ENCODE peak calls at places on chromosomes 2 and 18, in eight cellular contexts. A is hippocampal formation, X is RPMI7951, C is nucleus accumbens, O is GF-D8, B is skeletal muscle cell, Y is heart right ventricle, P is neural crest cell. W is an unnamed sample.

GRCh38 chr18:46158498-46158897 is 54.3 kb downstream of the HAUS1 start:
- DNase-seq in O (no peak), A (no peak), X (peak; percentile 66), P (no peak), B (no peak), C (no peak), Y (no peak), W (no peak)

GRCh38 chr2:45781464-45781811 is 130.0 kb downstream of the PRKCE start:
- DNase-seq in Y (no peak), A (no peak), O (no peak), C (no peak), P (no peak), B (no peak), X (no peak), W (no peak)

GRCh38 chr2:120299561-120299960 is 46.4 kb upstream of the INHBB start:
- DNase-seq in X (no peak), O (no peak), C (no peak), A (no peak), B (no peak), P (no peak), Y (no peak), W (no peak)

GRCh38 chr2:229296561-229296960 is 25.5 kb upstream of the PID1 start:
- DNase-seq in X (no peak), O (no peak), C (no peak), Y (no peak), A (no peak), P (no peak), B (no peak), W (no peak)

GRCh38 chr18:48455555-48456478 is 46.6 kb upstream of the ZBTB7C start:
- DNase-seq in P (no peak), B (peak; percentile 89), Y (no peak), X (peak; percentile 96), O (peak; percentile 71), A (no peak), C (no peak), W (peak; percentile 98)

GRCh38 chr2:46119453-46119852 is 177.8 kb upstream of the EPAS1 start:
- DNase-seq in B (no peak), A (no peak), X (no peak), O (no peak), P (no peak), C (no peak), Y (no peak), W (no peak)

GRCh38 chr2:13601506-13601905 is 884.8 kb downstream of the TRIB2 start:
- DNase-seq in O (no peak), X (no peak), P (no peak), A (no peak), B (no peak), Y (no peak), C (no peak), W (no peak)

GRCh38 chr18:80154293-80154692 is 45.2 kb downstream of the ADNP2 start:
- DNase-seq in P (no peak), Y (no peak), O (no peak), C (no peak), X (no peak), A (no peak), B (no peak), W (no peak)

GRCh38 chr2:214481204-214481603 is 70.3 kb downstream of the VWC2L start:
- DNase-seq in B (peak; percentile 23), A (no peak), Y (no peak), O (no peak), X (peak; percentile 2), P (no peak), C (no peak), W (peak; percentile 55)

GRCh38 chr2:77652499-77652898 is 130.3 kb upstream of the LRRTM4 start:
- DNase-seq in B (no peak), P (no peak), A (no peak), C (no peak), Y (no peak), X (no peak), O (no peak), W (no peak)

GRCh38 chr2:190318931-190319556 is 582 bp downstream of the HIBCH start:
- DNase-seq in O (no peak), A (no peak), X (peak; percentile 10), Y (no peak), C (no peak), P (peak; percentile 3), B (no peak), W (peak; percentile 12)

GRCh38 chr2:231965118-231965517 is 3.6 kb downstream of the DIS3L2 start:
- DNase-seq in X (no peak), C (no peak), B (no peak), P (no peak), A (no peak), Y (no peak), O (peak; percentile 60), W (no peak)

GRCh38 chr2:120735750-120736170 is at the start of gene GLI2:
- DNase-seq in O (no peak), X (peak; percentile 80), A (peak; percentile 49), B (no peak), C (peak; percentile 25), P (peak; percentile 78), Y (peak; percentile 65), W (peak; percentile 79)

GRCh38 chr2:102489646-102490045 is 16.6 kb downstream of the SLC9A4 start:
- DNase-seq in A (no peak), P (no peak), C (no peak), Y (no peak), O (peak; percentile 81), B (no peak), X (no peak), W (peak; percentile 15)

GRCh38 chr2:51717318-51717717 is 685.4 kb upstream of the NRXN1 start:
- DNase-seq in X (no peak), C (no peak), O (no peak), A (no peak), P (no peak), B (peak; percentile 86), Y (no peak), W (peak; percentile 88)

GRCh38 chr2:199594443-199594842 is 136.7 kb upstream of the SATB2 start:
- DNase-seq in C (no peak), X (no peak), P (no peak), B (no peak), O (no peak), Y (no peak), A (no peak), W (no peak)

GRCh38 chr2:69847068-69847828 is 17.8 kb downstream of the GMCL1 start:
- DNase-seq in C (no peak), A (no peak), O (no peak), P (no peak), X (no peak), Y (no peak), B (no peak), W (no peak)

GRCh38 chr2:233801357-233802131 is 23.4 kb downstream of the MROH2A start:
- DNase-seq in Y (no peak), A (no peak), X (peak; percentile 79), P (no peak), C (no peak), B (no peak), O (no peak), W (peak; percentile 67)

GRCh38 chr2:26988165-26988879 is 17.9 kb downstream of the MAPRE3 start:
- DNase-seq in P (no peak), O (no peak), B (peak; percentile 47), X (peak; percentile 60), A (no peak), Y (no peak), C (no peak), W (peak; percentile 77)

GRCh38 chr2:210303498-210303897 is 11.5 kb downstream of the MYL1 start:
- DNase-seq in X (no peak), P (no peak), C (no peak), B (no peak), A (no peak), Y (no peak), O (no peak), W (no peak)

GRCh38 chr2:26561918-26562810 is 79.0 kb downstream of the CIB4 start:
- DNase-seq in O (no peak), C (no peak), B (no peak), P (no peak), X (peak; percentile 44), Y (peak; percentile 46), A (no peak), W (no peak)

GRCh38 chr18:46628206-46628605 is 28.8 kb downstream of the LOXHD1 start:
- DNase-seq in P (no peak), A (no peak), B (no peak), C (no peak), Y (no peak), O (no peak), X (no peak), W (no peak)

GRCh38 chr18:30754846-30755245 is 287.7 kb downstream of the DSC3 start:
- DNase-seq in A (no peak), O (no peak), Y (no peak), C (no peak), X (no peak), B (no peak), P (no peak), W (no peak)

GRCh38 chr2:105518897-105519296 is 120.0 kb upstream of the FHL2 start:
- DNase-seq in O (no peak), Y (no peak), P (no peak), B (no peak), X (peak; percentile 43), A (no peak), C (no peak), W (peak; percentile 10)

GRCh38 chr2:28623582-28624405 is 127.8 kb upstream of the PPP1CB start:
- DNase-seq in Y (no peak), C (no peak), B (no peak), X (no peak), O (no peak), A (no peak), P (no peak), W (no peak)

GRCh38 chr2:133287709-133288108 is 280.6 kb downstream of the NCKAP5 start:
- DNase-seq in Y (no peak), X (peak; percentile 29), C (no peak), A (no peak), B (peak; percentile 54), O (no peak), P (no peak), W (peak; percentile 34)

GRCh38 chr2:233210843-233211600 is 40.5 kb upstream of the ATG16L1 start:
- DNase-seq in P (no peak), Y (peak; percentile 78), B (peak; percentile 71), A (peak; percentile 6), X (peak; percentile 95), C (no peak), O (no peak), W (peak; percentile 93)

GRCh38 chr2:137220438-137220998 is 455.2 kb downstream of the THSD7B start:
- DNase-seq in X (peak; percentile 42), B (peak; percentile 85), C (no peak), P (no peak), A (no peak), Y (no peak), O (no peak), W (no peak)

GRCh38 chr18:6039055-6039454 is 143.7 kb upstream of the TMEM200C start:
- DNase-seq in C (no peak), O (no peak), B (no peak), X (no peak), Y (no peak), P (no peak), A (no peak), W (no peak)

GRCh38 chr2:115122701-115123100 is 680.3 kb downstream of the DPP10 start:
- DNase-seq in C (no peak), Y (no peak), A (no peak), B (no peak), P (no peak), O (no peak), X (no peak), W (peak; percentile 12)

GRCh38 chr2:235595420-235596010 is 101.7 kb downstream of the AGAP1 start:
- DNase-seq in X (peak; percentile 66), O (no peak), Y (peak; percentile 73), P (peak; percentile 75), A (peak; percentile 56), C (no peak), B (peak; percentile 30), W (peak; percentile 69)

GRCh38 chr18:41060967-41061366 is 894.1 kb upstream of the PIK3C3 start:
- DNase-seq in O (no peak), B (no peak), X (no peak), A (no peak), C (no peak), P (no peak), Y (no peak), W (no peak)

GRCh38 chr18:74284501-74285004 is 7.2 kb downstream of the CYB5A start:
- DNase-seq in C (no peak), P (no peak), Y (no peak), X (no peak), O (no peak), B (no peak), A (peak; percentile 16), W (no peak)

GRCh38 chr2:120886534-120886961 is 150.9 kb downstream of the GLI2 start:
- DNase-seq in Y (no peak), O (no peak), A (no peak), P (no peak), B (no peak), C (no peak), X (no peak), W (no peak)